ENCODE peak calls at places on chromosomes 6 and 20, in four cellular contexts. One of them, this sample, is unnamed.
A peak's percentile ranks its signal among the peaks of the same experiment; 100 is the strongest.

GRCh38 chr6:77633993-77634392 is 18.8 kb upstream of the MEI4 start:
- DNase-seq in BE2C: no peak
- DNase-seq in SK-N-DZ: no peak
- DNase-seq in heart right ventricle: no peak
- DNase-seq in this sample: no peak

GRCh38 chr6:42429042-42429574 is 22.6 kb downstream of the TRERF1 start:
- DNase-seq in SK-N-DZ: peak; percentile 33
- DNase-seq in heart right ventricle: no peak
- DNase-seq in BE2C: no peak
- DNase-seq in this sample: no peak

GRCh38 chr6:12150812-12151432 is 138.8 kb downstream of the HIVEP1 start:
- DNase-seq in heart right ventricle: no peak
- DNase-seq in BE2C: peak; percentile 36
- DNase-seq in SK-N-DZ: no peak
- DNase-seq in this sample: no peak

GRCh38 chr6:166466178-166467122 is 83.7 kb upstream of the MPC1 start:
- DNase-seq in SK-N-DZ: no peak
- DNase-seq in BE2C: no peak
- DNase-seq in heart right ventricle: no peak
- DNase-seq in this sample: no peak

GRCh38 chr6:35710241-35710847 is 21.6 kb upstream of the FKBP5 start:
- DNase-seq in BE2C: no peak
- DNase-seq in SK-N-DZ: no peak
- DNase-seq in heart right ventricle: no peak
- DNase-seq in this sample: no peak

GRCh38 chr6:136762022-136762975 is 30.0 kb downstream of the MAP3K5 start:
- DNase-seq in heart right ventricle: no peak
- DNase-seq in SK-N-DZ: no peak
- DNase-seq in BE2C: no peak
- DNase-seq in this sample: no peak

GRCh38 chr6:44058617-44059358 is 68.5 kb downstream of the MRPL14 start:
- DNase-seq in SK-N-DZ: peak; percentile 69
- DNase-seq in BE2C: peak; percentile 74
- DNase-seq in heart right ventricle: peak; percentile 63
- DNase-seq in this sample: no peak

GRCh38 chr20:3889489-3890409 is 562 bp downstream of the PANK2 start:
- DNase-seq in SK-N-DZ: peak; percentile 57
- DNase-seq in heart right ventricle: peak; percentile 48
- DNase-seq in BE2C: peak; percentile 59
- DNase-seq in this sample: no peak

GRCh38 chr6:166862978-166863530 is 93.3 kb downstream of the RNASET2 start:
- DNase-seq in SK-N-DZ: no peak
- DNase-seq in BE2C: no peak
- DNase-seq in heart right ventricle: no peak
- DNase-seq in this sample: no peak

GRCh38 chr20:41331731-41332130 is 8.9 kb upstream of the LPIN3 start:
- DNase-seq in SK-N-DZ: no peak
- DNase-seq in heart right ventricle: no peak
- DNase-seq in BE2C: no peak
- DNase-seq in this sample: no peak

GRCh38 chr6:152697634-152698033 is at the start of gene MYCT1:
- DNase-seq in heart right ventricle: no peak
- DNase-seq in SK-N-DZ: no peak
- DNase-seq in BE2C: no peak
- DNase-seq in this sample: no peak

GRCh38 chr20:32845786-32846185 is 12.9 kb upstream of the EFCAB8 start:
- DNase-seq in SK-N-DZ: no peak
- DNase-seq in BE2C: no peak
- DNase-seq in heart right ventricle: no peak
- DNase-seq in this sample: no peak

GRCh38 chr20:37426106-37426505 is 80.2 kb downstream of the SRC start:
- DNase-seq in BE2C: no peak
- DNase-seq in SK-N-DZ: no peak
- DNase-seq in heart right ventricle: no peak
- DNase-seq in this sample: no peak

GRCh38 chr6:168247456-168248147 is 72.0 kb downstream of the DACT2 start:
- DNase-seq in heart right ventricle: no peak
- DNase-seq in BE2C: peak; percentile 85
- DNase-seq in SK-N-DZ: no peak
- DNase-seq in this sample: no peak

GRCh38 chr6:135820340-135820739 is 31.2 kb upstream of the PDE7B start:
- DNase-seq in SK-N-DZ: no peak
- DNase-seq in heart right ventricle: peak; percentile 52
- DNase-seq in BE2C: no peak
- DNase-seq in this sample: no peak

GRCh38 chr6:132011582-132011981 is 60.4 kb upstream of the CCN2 start:
- DNase-seq in SK-N-DZ: peak; percentile 13
- DNase-seq in BE2C: no peak
- DNase-seq in heart right ventricle: no peak
- DNase-seq in this sample: no peak

GRCh38 chr6:52420668-52421358 is 671 bp downstream of the EFHC1 start:
- DNase-seq in heart right ventricle: no peak
- DNase-seq in SK-N-DZ: peak; percentile 69
- DNase-seq in BE2C: peak; percentile 46
- DNase-seq in this sample: no peak

GRCh38 chr6:119858901-119859300 is 509.3 kb upstream of the MAN1A1 start:
- DNase-seq in heart right ventricle: no peak
- DNase-seq in BE2C: no peak
- DNase-seq in SK-N-DZ: no peak
- DNase-seq in this sample: no peak

GRCh38 chr6:7235712-7236311 is 77.2 kb downstream of the SSR1 start:
- DNase-seq in SK-N-DZ: no peak
- DNase-seq in heart right ventricle: no peak
- DNase-seq in BE2C: no peak
- DNase-seq in this sample: no peak